ENCODE peak calls at places on chromosome 20, in six cellular contexts. P, C, O, U, F and K are unnamed samples.

GRCh38 chr20:19074828-19075516 is 137.5 kb upstream of the SLC24A3 start:
- DNase-seq in P (peak), C (peak), O (no peak), U (no peak), F (no peak), K (no peak)

GRCh38 chr20:37868998-37869861 is 33.7 kb upstream of the VSTM2L start:
- DNase-seq in P (no peak), C (no peak), O (no peak), U (no peak), F (no peak), K (no peak)

GRCh38 chr20:54208492-54209044 is 681 bp downstream of the PFDN4 start:
- DNase-seq in P (no peak), C (peak), O (no peak), U (peak), F (no peak), K (no peak)

GRCh38 chr20:11958852-11959251 is 41.2 kb downstream of the BTBD3 start:
- DNase-seq in P (no peak), C (no peak), O (no peak), U (no peak), F (no peak), K (no peak)

GRCh38 chr20:38369387-38369786 is 23.1 kb downstream of the LBP start:
- DNase-seq in P (no peak), C (no peak), O (no peak), U (no peak), F (no peak), K (no peak)

GRCh38 chr20:18019068-18019467 is 38.6 kb downstream of the OVOL2 start:
- DNase-seq in P (no peak), C (no peak), O (no peak), U (peak), F (no peak), K (no peak)

GRCh38 chr20:44678247-44678646 is 26.7 kb upstream of the ADA start:
- DNase-seq in P (no peak), C (no peak), O (no peak), U (no peak), F (no peak), K (no peak)

GRCh38 chr20:43736588-43737091 is 9.8 kb upstream of the GTSF1L start:
- DNase-seq in P (no peak), C (no peak), O (no peak), U (no peak), F (no peak), K (no peak)

GRCh38 chr20:60172306-60172984 is 214.2 kb downstream of the CDH26 start:
- DNase-seq in P (no peak), C (no peak), O (no peak), U (peak), F (peak), K (peak)

GRCh38 chr20:45433316-45433715 is 17.4 kb downstream of the PIGT start:
- DNase-seq in P (no peak), C (no peak), O (peak), U (peak), F (no peak), K (peak)

GRCh38 chr20:36744764-36745191 is 1.1 kb downstream of the NDRG3 start:
- DNase-seq in P (no peak), C (no peak), O (peak), U (no peak), F (no peak), K (no peak)

GRCh38 chr20:24804481-24805206 is 144.4 kb upstream of the CST7 start:
- DNase-seq in P (no peak), C (no peak), O (no peak), U (no peak), F (no peak), K (no peak)

GRCh38 chr20:42308980-42309524 is 690.9 kb upstream of the CHD6 start:
- DNase-seq in P (no peak), C (no peak), O (no peak), U (no peak), F (no peak), K (no peak)

GRCh38 chr20:3446779-3447178 is 24.0 kb upstream of the ATRN start:
- DNase-seq in P (no peak), C (no peak), O (no peak), U (no peak), F (no peak), K (no peak)

GRCh38 chr20:17059465-17059864 is 167.4 kb upstream of the PCSK2 start:
- DNase-seq in P (no peak), C (no peak), O (no peak), U (no peak), F (no peak), K (no peak)

GRCh38 chr20:16394784-16395183 is 178.5 kb downstream of the KIF16B start:
- DNase-seq in P (no peak), C (no peak), O (no peak), U (no peak), F (no peak), K (no peak)

GRCh38 chr20:11687546-11688292 is 230.0 kb upstream of the BTBD3 start:
- DNase-seq in P (no peak), C (no peak), O (no peak), U (no peak), F (no peak), K (no peak)

GRCh38 chr20:881051-881820 is 34.9 kb downstream of the ANGPT4 start:
- DNase-seq in P (peak), C (no peak), O (no peak), U (peak), F (no peak), K (peak)

GRCh38 chr20:62686869-62687830 is 21.5 kb upstream of the NTSR1 start:
- DNase-seq in P (no peak), C (no peak), O (no peak), U (no peak), F (no peak), K (no peak)

GRCh38 chr20:38143646-38144554 is 21.2 kb downstream of the TGM2 start:
- DNase-seq in P (no peak), C (no peak), O (peak), U (peak), F (peak), K (peak)

GRCh38 chr20:62080249-62080993 is 14.7 kb upstream of the TAF4 start:
- DNase-seq in P (no peak), C (no peak), O (no peak), U (no peak), F (no peak), K (no peak)

GRCh38 chr20:46970937-46971630 is 76.4 kb downstream of the EYA2 start:
- DNase-seq in P (peak), C (no peak), O (no peak), U (peak), F (no peak), K (no peak)

GRCh38 chr20:11156922-11157321 is 483.1 kb upstream of the JAG1 start:
- DNase-seq in P (no peak), C (no peak), O (no peak), U (no peak), F (no peak), K (no peak)

GRCh38 chr20:9878096-9878495 is 39.2 kb upstream of the PAK5 start:
- DNase-seq in P (no peak), C (no peak), O (no peak), U (no peak), F (no peak), K (no peak)

GRCh38 chr20:9886227-9886626 is 47.4 kb upstream of the PAK5 start:
- DNase-seq in P (no peak), C (no peak), O (no peak), U (peak), F (no peak), K (no peak)

GRCh38 chr20:9889270-9889981 is 50.5 kb upstream of the PAK5 start:
- DNase-seq in P (no peak), C (no peak), O (no peak), U (no peak), F (no peak), K (no peak)

GRCh38 chr20:9884666-9885065 is 45.8 kb upstream of the PAK5 start:
- DNase-seq in P (no peak), C (no peak), O (no peak), U (no peak), F (no peak), K (no peak)

DNA sequence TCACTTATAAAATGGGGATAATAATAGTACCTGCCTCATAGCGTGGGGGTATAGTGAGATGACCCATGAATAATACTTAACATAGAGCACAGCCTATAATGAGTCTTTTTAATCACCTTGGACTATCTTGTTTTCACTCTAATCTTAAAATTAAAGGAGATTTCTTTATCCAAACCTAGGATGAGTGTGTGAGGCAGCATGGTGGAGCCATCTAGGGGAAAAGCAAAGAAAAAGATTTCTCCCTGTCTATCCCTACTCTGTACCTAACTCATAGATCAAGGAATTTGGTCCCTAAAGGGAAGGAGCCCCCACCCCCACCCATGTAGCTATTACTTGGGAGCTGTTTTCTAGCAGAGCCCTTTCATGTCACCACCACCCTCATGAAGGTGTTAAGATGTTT is 45.2 kb upstream of the PAK5 start:
- DNase-seq in P (no peak), C (no peak), O (no peak), U (no peak), F (no peak), K (no peak)
- TF ChIP-seq CTCF in P (no peak), C (no peak), O (no peak), U (no peak), F (no peak), K (no peak)

GRCh38 chr20:49964964-49965780 is 17.6 kb upstream of the SNAI1 start:
- DNase-seq in P (no peak), C (no peak), O (no peak), U (no peak), F (no peak), K (no peak)
- TF ChIP-seq CTCF in P (no peak), C (peak), O (no peak), U (peak), F (peak), K (peak)

GRCh38 chr20:22554391-22554790 is 30.0 kb downstream of the FOXA2 start:
- DNase-seq in P (no peak), C (no peak), O (no peak), U (no peak), F (no peak), K (no peak)
- TF ChIP-seq CTCF in P (no peak), C (no peak), O (no peak), U (no peak), F (no peak), K (no peak)

GRCh38 chr20:41182296-41183212 is 45.2 kb downstream of the PLCG1 start:
- DNase-seq in P (peak), C (no peak), O (peak), U (no peak), F (no peak), K (no peak)
- TF ChIP-seq CTCF in P (no peak), C (no peak), O (no peak), U (no peak), F (no peak), K (no peak)

GRCh38 chr20:35478804-35479472 is 23.5 kb downstream of the CEP250 start:
- DNase-seq in P (no peak), C (no peak), O (no peak), U (no peak), F (no peak), K (no peak)
- TF ChIP-seq CTCF in P (no peak), C (no peak), O (no peak), U (no peak), F (no peak), K (peak)

DNA sequence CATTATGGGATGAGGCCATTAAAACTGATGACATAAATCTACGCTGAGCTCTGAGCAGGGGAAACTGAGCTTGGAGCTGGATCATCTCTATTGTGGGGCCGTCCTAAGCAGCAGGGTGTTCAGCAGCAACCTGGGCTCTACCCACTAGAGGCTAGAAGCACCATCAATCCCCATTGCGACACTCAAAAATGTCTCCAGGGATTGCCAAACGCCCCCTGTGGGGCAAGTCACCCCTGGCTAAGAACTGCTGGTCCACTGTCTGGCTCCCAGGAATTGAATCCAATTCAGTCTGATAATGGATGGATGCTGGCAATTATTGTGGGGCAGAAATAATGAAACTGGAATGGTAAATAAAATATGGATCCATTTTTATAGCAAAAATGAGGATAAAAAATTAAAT is 38.2 kb downstream of the PMEPA1 start:
- DNase-seq in P (no peak), C (no peak), O (no peak), U (no peak), F (no peak), K (no peak)
- TF ChIP-seq CTCF in P (no peak), C (no peak), O (no peak), U (no peak), F (peak), K (peak)

GRCh38 chr20:5606347-5606746 is 143.9 kb upstream of the SHLD1 start:
- DNase-seq in P (no peak), C (no peak), O (no peak), U (no peak), F (no peak), K (no peak)
- TF ChIP-seq CTCF in P (no peak), C (no peak), O (no peak), U (no peak), F (no peak), K (no peak)

GRCh38 chr20:59158673-59159072 is 4.9 kb upstream of the ZNF831 start:
- DNase-seq in P (no peak), C (no peak), O (no peak), U (no peak), F (no peak), K (no peak)

GRCh38 chr20:59157064-59157463 is 6.6 kb upstream of the ZNF831 start:
- DNase-seq in P (no peak), C (no peak), O (no peak), U (no peak), F (no peak), K (no peak)

GRCh38 chr20:59157961-59158541 is 5.6 kb upstream of the ZNF831 start:
- DNase-seq in P (no peak), C (no peak), O (no peak), U (no peak), F (no peak), K (no peak)

GRCh38 chr20:59159822-59160740 is 3.5 kb upstream of the ZNF831 start:
- DNase-seq in P (peak), C (no peak), O (no peak), U (no peak), F (no peak), K (no peak)

GRCh38 chr20:59159091-59159821 is 4.4 kb upstream of the ZNF831 start:
- DNase-seq in P (peak), C (peak), O (no peak), U (no peak), F (no peak), K (no peak)
- TF ChIP-seq CTCF in P (no peak), C (peak), O (no peak), U (no peak), F (no peak), K (no peak)

GRCh38 chr20:8260837-8261241 is 128.8 kb downstream of the PLCB1 start:
- DNase-seq in P (no peak), C (no peak), O (no peak), U (no peak), F (no peak), K (no peak)

GRCh38 chr20:8255945-8256632 is 124.0 kb downstream of the PLCB1 start:
- DNase-seq in P (no peak), C (no peak), O (no peak), U (no peak), F (no peak), K (no peak)

GRCh38 chr20:8250539-8251200 is 118.6 kb downstream of the PLCB1 start:
- DNase-seq in P (no peak), C (no peak), O (no peak), U (no peak), F (no peak), K (no peak)

GRCh38 chr20:8251201-8251575 is 119.1 kb downstream of the PLCB1 start:
- DNase-seq in P (no peak), C (no peak), O (no peak), U (no peak), F (no peak), K (no peak)

GRCh38 chr20:8254911-8255582 is 123.0 kb downstream of the PLCB1 start:
- DNase-seq in P (no peak), C (no peak), O (no peak), U (peak), F (peak), K (no peak)
- TF ChIP-seq CTCF in P (no peak), C (no peak), O (no peak), U (no peak), F (no peak), K (no peak)